ENCODE peak calls at places on chromosomes 1 and 21, in five cellular contexts. T, X, H, Q and J are unnamed samples.

GRCh38 chr1:35029756-35030155 is 2.0 kb downstream of the ZMYM6 start:
- DNase-seq in X (no peak), T (no peak), Q (no peak), H (no peak), J (no peak)

GRCh38 chr21:34771512-34772028 is 102.8 kb downstream of the CLIC6 start:
- DNase-seq in X (no peak), T (no peak), H (peak; percentile 81), Q (no peak), J (no peak)

GRCh38 chr1:107877092-107877491 is 87.9 kb downstream of the VAV3 start:
- DNase-seq in Q (peak; percentile 81), T (no peak), X (no peak), H (peak; percentile 21), J (no peak)

GRCh38 chr21:38668501-38668900 is 137.2 kb upstream of the ETS2 start:
- DNase-seq in X (no peak), Q (no peak), T (no peak), H (no peak), J (no peak)

GRCh38 chr21:46096596-46096981 is 1.3 kb upstream of the COL6A2 start:
- DNase-seq in Q (no peak), T (no peak), H (no peak), X (no peak), J (peak; percentile 38)

GRCh38 chr1:118984086-118984989 is 3.8 kb downstream of the TBX15 start:
- DNase-seq in Q (no peak), H (peak; percentile 5), T (no peak), X (no peak), J (peak; percentile 77)

GRCh38 chr1:237386362-237387143 is 344.6 kb downstream of the RYR2 start:
- DNase-seq in H (peak; percentile 32), Q (peak; percentile 24), X (no peak), T (no peak), J (no peak)

GRCh38 chr1:229889031-229889517 is 178.0 kb upstream of the GALNT2 start:
- DNase-seq in H (no peak), T (no peak), Q (no peak), X (no peak), J (no peak)

GRCh38 chr21:34553199-34553952 is 41.4 kb upstream of the KCNE1 start:
- DNase-seq in X (no peak), T (no peak), H (peak; percentile 82), Q (no peak), J (no peak)

GRCh38 chr1:248818505-248819374 is 7.0 kb downstream of the SH3BP5L start:
- DNase-seq in H (no peak), T (no peak), X (no peak), Q (no peak), J (no peak)

GRCh38 chr1:24501371-24502167 is 1.1 kb upstream of the RCAN3 start:
- DNase-seq in H (no peak), T (peak; percentile 70), Q (peak; percentile 88), X (peak; percentile 6), J (no peak)

GRCh38 chr1:234925440-234926251 is 203.0 kb downstream of the TOMM20 start:
- DNase-seq in Q (no peak), H (peak; percentile 99), X (no peak), T (no peak), J (no peak)

GRCh38 chr1:58931761-58932160 is 147.9 kb upstream of the JUN start:
- DNase-seq in X (no peak), T (no peak), H (no peak), Q (no peak), J (no peak)

GRCh38 chr1:77829851-77830250 is 50.4 kb downstream of the MIGA1 start:
- DNase-seq in H (no peak), T (no peak), X (no peak), Q (no peak), J (no peak)

GRCh38 chr1:174007846-174008245 is 14.3 kb downstream of the RC3H1 start:
- DNase-seq in X (no peak), Q (no peak), H (peak; percentile 48), T (no peak), J (no peak)

GRCh38 chr1:96979287-96979686 is 257.7 kb downstream of the PTBP2 start:
- DNase-seq in Q (no peak), H (peak; percentile 32), X (peak; percentile 3), T (no peak), J (no peak)

GRCh38 chr1:7401814-7402547 is 369.1 kb upstream of the VAMP3 start:
- DNase-seq in Q (no peak), T (no peak), H (peak; percentile 100), X (no peak), J (no peak)

GRCh38 chr1:81071072-81071858 is 729.5 kb upstream of the ADGRL2 start:
- DNase-seq in H (no peak), T (no peak), Q (no peak), X (no peak), J (no peak)

GRCh38 chr1:21174638-21175323 is 1.9 kb downstream of the EIF4G3 start:
- DNase-seq in T (no peak), H (peak; percentile 80), X (no peak), Q (no peak), J (no peak)

GRCh38 chr21:27213328-27213727 is 246.4 kb upstream of the ADAMTS5 start:
- DNase-seq in Q (no peak), T (no peak), X (no peak), H (peak; percentile 36), J (no peak)

GRCh38 chr1:56157477-56157876 is 421.9 kb downstream of the PLPP3 start:
- DNase-seq in T (no peak), Q (no peak), H (no peak), X (no peak), J (no peak)

GRCh38 chr21:29351691-29352090 is 53.0 kb downstream of the BACH1 start:
- DNase-seq in Q (no peak), T (no peak), X (no peak), H (peak; percentile 91), J (no peak)

GRCh38 chr1:89085781-89086180 is 20.8 kb upstream of the GBP1 start:
- DNase-seq in H (peak; percentile 56), T (peak; percentile 70), Q (peak; percentile 61), X (peak; percentile 76), J (no peak)

GRCh38 chr1:112625696-112626095 is 6.1 kb downstream of the CAPZA1 start:
- DNase-seq in H (no peak), X (peak; percentile 37), T (no peak), Q (no peak), J (no peak)

GRCh38 chr1:162357681-162358266 is 18.9 kb downstream of the SPATA46 start:
- DNase-seq in T (no peak), H (peak; percentile 31), X (no peak), Q (peak; percentile 50), J (no peak)

GRCh38 chr1:180098242-180098995 is 56.2 kb upstream of the QSOX1 start:
- DNase-seq in T (no peak), Q (no peak), X (no peak), H (peak; percentile 95), J (no peak)

GRCh38 chr1:111147948-111148347 is 7.9 kb downstream of the CEPT1 start:
- DNase-seq in X (no peak), H (no peak), Q (no peak), T (no peak), J (no peak)

GRCh38 chr1:88549536-88549935 is 134.5 kb upstream of the PKN2 start:
- DNase-seq in H (peak; percentile 3), T (no peak), X (no peak), Q (no peak), J (no peak)

GRCh38 chr1:113545210-113545609 is 154.9 kb downstream of the MAGI3 start:
- DNase-seq in H (no peak), T (no peak), X (no peak), Q (no peak), J (no peak)

GRCh38 chr1:221308534-221309511 is 429.6 kb downstream of the HLX start:
- DNase-seq in T (no peak), X (no peak), Q (no peak), H (no peak), J (peak; percentile 41)